ENCODE peak calls at places on chromosome 1, in eight cellular contexts. One of them, this sample, is unnamed.

GRCh38 chr1:178243119-178243518 is 149.2 kb downstream of the RASAL2 start:
- DNase-seq in fibroblast of lung: no peak
- DNase-seq in HCT116: no peak
- DNase-seq in brain microvascular endothelial cell: no peak
- DNase-seq in PC-9: no peak
- DNase-seq in NT2/D1: no peak
- DNase-seq in ovary: no peak
- DNase-seq in CD4-positive, alpha-beta T cell: no peak
- DNase-seq in this sample: no peak

GRCh38 chr1:155126494-155127104 is 1.1 kb upstream of the EFNA1 start:
- DNase-seq in brain microvascular endothelial cell: peak; percentile 38
- DNase-seq in PC-9: peak; percentile 63
- DNase-seq in fibroblast of lung: peak; percentile 45
- DNase-seq in ovary: peak; percentile 39
- DNase-seq in HCT116: no peak
- DNase-seq in CD4-positive, alpha-beta T cell: peak; percentile 9
- DNase-seq in NT2/D1: no peak
- DNase-seq in this sample: no peak

GRCh38 chr1:58392083-58392482 is 154.4 kb downstream of the OMA1 start:
- DNase-seq in NT2/D1: no peak
- DNase-seq in HCT116: no peak
- DNase-seq in fibroblast of lung: no peak
- DNase-seq in PC-9: no peak
- DNase-seq in ovary: no peak
- DNase-seq in brain microvascular endothelial cell: no peak
- DNase-seq in CD4-positive, alpha-beta T cell: no peak
- DNase-seq in this sample: no peak

GRCh38 chr1:182193908-182194550 is 132.5 kb upstream of the ZNF648 start:
- DNase-seq in fibroblast of lung: peak; percentile 39
- DNase-seq in HCT116: no peak
- DNase-seq in brain microvascular endothelial cell: no peak
- DNase-seq in CD4-positive, alpha-beta T cell: no peak
- DNase-seq in NT2/D1: no peak
- DNase-seq in PC-9: no peak
- DNase-seq in ovary: no peak
- DNase-seq in this sample: no peak

GRCh38 chr1:155079487-155080249 is 1.0 kb downstream of the EFNA3 start:
- DNase-seq in ovary: no peak
- DNase-seq in fibroblast of lung: no peak
- DNase-seq in brain microvascular endothelial cell: no peak
- DNase-seq in HCT116: no peak
- DNase-seq in NT2/D1: no peak
- DNase-seq in CD4-positive, alpha-beta T cell: no peak
- DNase-seq in PC-9: no peak
- DNase-seq in this sample: no peak

GRCh38 chr1:198443374-198444233 is 96.9 kb downstream of the ATP6V1G3 start:
- DNase-seq in NT2/D1: no peak
- DNase-seq in PC-9: peak; percentile 54
- DNase-seq in brain microvascular endothelial cell: peak; percentile 91
- DNase-seq in fibroblast of lung: peak; percentile 99
- DNase-seq in ovary: no peak
- DNase-seq in CD4-positive, alpha-beta T cell: no peak
- DNase-seq in HCT116: peak; percentile 98
- DNase-seq in this sample: no peak

GRCh38 chr1:54795841-54796468 is 5.2 kb downstream of the TTC22 start:
- DNase-seq in fibroblast of lung: no peak
- DNase-seq in NT2/D1: no peak
- DNase-seq in CD4-positive, alpha-beta T cell: no peak
- DNase-seq in ovary: no peak
- DNase-seq in PC-9: peak; percentile 49
- DNase-seq in HCT116: no peak
- DNase-seq in brain microvascular endothelial cell: no peak
- DNase-seq in this sample: no peak

GRCh38 chr1:236308827-236309226 is 27.1 kb upstream of the ERO1B start:
- DNase-seq in NT2/D1: no peak
- DNase-seq in CD4-positive, alpha-beta T cell: no peak
- DNase-seq in fibroblast of lung: no peak
- DNase-seq in PC-9: no peak
- DNase-seq in HCT116: no peak
- DNase-seq in ovary: no peak
- DNase-seq in brain microvascular endothelial cell: no peak
- DNase-seq in this sample: no peak

GRCh38 chr1:61641171-61641570 is 83.8 kb downstream of the TM2D1 start:
- DNase-seq in brain microvascular endothelial cell: no peak
- DNase-seq in CD4-positive, alpha-beta T cell: no peak
- DNase-seq in NT2/D1: no peak
- DNase-seq in PC-9: no peak
- DNase-seq in fibroblast of lung: no peak
- DNase-seq in ovary: no peak
- DNase-seq in HCT116: no peak
- DNase-seq in this sample: no peak

GRCh38 chr1:18020021-18020817 is 87.4 kb upstream of the IGSF21 start:
- DNase-seq in PC-9: no peak
- DNase-seq in brain microvascular endothelial cell: no peak
- DNase-seq in ovary: no peak
- DNase-seq in HCT116: no peak
- DNase-seq in fibroblast of lung: no peak
- DNase-seq in NT2/D1: no peak
- DNase-seq in CD4-positive, alpha-beta T cell: no peak
- DNase-seq in this sample: no peak

GRCh38 chr1:64986903-64987871 is 20.8 kb upstream of the JAK1 start:
- DNase-seq in brain microvascular endothelial cell: no peak
- DNase-seq in PC-9: no peak
- DNase-seq in ovary: no peak
- DNase-seq in HCT116: no peak
- DNase-seq in fibroblast of lung: no peak
- DNase-seq in NT2/D1: no peak
- DNase-seq in CD4-positive, alpha-beta T cell: no peak
- DNase-seq in this sample: no peak

DNA sequence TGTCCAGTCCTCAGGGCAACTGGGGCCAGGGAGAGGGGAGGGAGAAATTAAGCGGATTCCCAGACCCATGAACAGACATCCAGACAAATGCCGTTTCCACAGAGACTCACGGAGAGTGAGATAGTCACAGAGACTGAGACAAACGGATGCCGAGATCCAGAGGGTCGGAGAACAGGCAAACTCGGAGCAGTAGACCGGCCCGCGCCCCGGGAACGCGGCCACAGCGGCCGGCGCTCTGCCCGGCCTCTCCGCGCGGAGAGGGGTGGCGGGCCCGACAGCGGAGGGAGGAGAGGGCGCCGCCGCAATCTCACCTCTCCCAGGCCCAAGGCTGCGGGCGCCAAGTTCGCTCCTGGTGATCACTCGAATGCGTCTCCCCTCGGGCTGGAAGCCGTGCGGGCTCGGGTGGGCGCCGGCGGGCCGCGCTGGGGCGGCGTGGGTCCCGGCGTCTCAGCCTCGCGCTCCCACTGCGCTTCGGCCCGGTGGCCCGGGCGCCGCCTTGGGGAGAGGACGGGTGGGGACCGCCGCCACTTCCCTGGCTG is 796 bp upstream of the FOXD2 start:
- DNase-seq in HCT116: no peak
- DNase-seq in ovary: no peak
- DNase-seq in brain microvascular endothelial cell: peak; percentile 22
- DNase-seq in fibroblast of lung: no peak
- DNase-seq in CD4-positive, alpha-beta T cell: no peak
- DNase-seq in PC-9: no peak
- DNase-seq in NT2/D1: no peak
- DNase-seq in this sample: no peak
- H3K27me3 ChIP-seq in HCT116: no peaks in the 10 kb centered on the region
- H3K27me3 ChIP-seq in ovary: no peaks in the 10 kb centered on the region
- H3K27me3 ChIP-seq in brain microvascular endothelial cell: peaks cover 23% of the 10 kb centered on the region
- H3K27me3 ChIP-seq in fibroblast of lung: peaks cover 5% of the 10 kb centered on the region
- H3K27me3 ChIP-seq in CD4-positive, alpha-beta T cell: peaks cover 49% of the 10 kb centered on the region
- H3K27me3 ChIP-seq in PC-9: no peaks in the 10 kb centered on the region
- H3K27me3 ChIP-seq in NT2/D1: peaks cover 89% of the 10 kb centered on the region
- H3K27me3 ChIP-seq in this sample: peaks cover 89% of the 10 kb centered on the region

DNA sequence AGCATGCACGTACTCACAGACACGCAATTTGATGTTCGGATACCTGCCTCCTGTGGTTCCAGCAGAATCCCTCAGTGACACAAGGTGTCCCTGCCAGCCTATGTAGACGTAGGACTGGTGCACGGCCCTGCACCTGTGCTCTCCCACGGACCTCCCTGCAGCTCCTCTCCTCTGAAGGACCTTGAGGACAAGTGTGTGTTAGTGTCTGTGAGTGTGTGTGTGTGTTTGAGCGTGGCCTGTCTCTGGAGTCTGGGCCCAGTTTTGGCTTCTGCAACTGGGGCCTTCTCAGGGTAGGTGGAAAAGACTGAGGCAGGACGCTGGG is 22.5 kb upstream of the DMBX1 start:
- DNase-seq in HCT116: no peak
- DNase-seq in PC-9: no peak
- DNase-seq in fibroblast of lung: no peak
- DNase-seq in ovary: no peak
- DNase-seq in NT2/D1: no peak
- DNase-seq in CD4-positive, alpha-beta T cell: no peak
- DNase-seq in brain microvascular endothelial cell: no peak
- DNase-seq in this sample: no peak
- H3K27me3 ChIP-seq in HCT116: no peaks in the 10 kb centered on the region
- H3K27me3 ChIP-seq in PC-9: peaks cover 41% of the 10 kb centered on the region
- H3K27me3 ChIP-seq in fibroblast of lung: peaks cover 29% of the 10 kb centered on the region
- H3K27me3 ChIP-seq in ovary: no peaks in the 10 kb centered on the region
- H3K27me3 ChIP-seq in NT2/D1: peaks cover 97% of the 10 kb centered on the region
- H3K27me3 ChIP-seq in CD4-positive, alpha-beta T cell: peaks cover 49% of the 10 kb centered on the region
- H3K27me3 ChIP-seq in brain microvascular endothelial cell: peaks cover 47% of the 10 kb centered on the region
- H3K27me3 ChIP-seq in this sample: no peaks in the 10 kb centered on the region

GRCh38 chr1:39348278-39348677 is 143.2 kb upstream of the BMP8A start:
- DNase-seq in brain microvascular endothelial cell: no peak
- DNase-seq in PC-9: no peak
- DNase-seq in NT2/D1: no peak
- DNase-seq in ovary: no peak
- DNase-seq in CD4-positive, alpha-beta T cell: no peak
- DNase-seq in fibroblast of lung: no peak
- DNase-seq in HCT116: no peak
- DNase-seq in this sample: no peak

GRCh38 chr1:39342776-39343175 is 138.3 kb downstream of the MACF1 start:
- DNase-seq in ovary: no peak
- DNase-seq in NT2/D1: no peak
- DNase-seq in HCT116: no peak
- DNase-seq in fibroblast of lung: no peak
- DNase-seq in PC-9: no peak
- DNase-seq in brain microvascular endothelial cell: no peak
- DNase-seq in CD4-positive, alpha-beta T cell: no peak
- DNase-seq in this sample: no peak

GRCh38 chr1:39346876-39347275 is 142.4 kb downstream of the MACF1 start:
- DNase-seq in ovary: no peak
- DNase-seq in brain microvascular endothelial cell: no peak
- DNase-seq in NT2/D1: no peak
- DNase-seq in HCT116: no peak
- DNase-seq in PC-9: no peak
- DNase-seq in fibroblast of lung: no peak
- DNase-seq in CD4-positive, alpha-beta T cell: no peak
- DNase-seq in this sample: no peak
- H3K27me3 ChIP-seq in ovary: no peaks in the 10 kb centered on the region
- H3K27me3 ChIP-seq in brain microvascular endothelial cell: no peaks in the 10 kb centered on the region
- H3K27me3 ChIP-seq in NT2/D1: no peaks in the 10 kb centered on the region
- H3K27me3 ChIP-seq in HCT116: no peaks in the 10 kb centered on the region
- H3K27me3 ChIP-seq in PC-9: no peaks in the 10 kb centered on the region
- H3K27me3 ChIP-seq in fibroblast of lung: no peaks in the 10 kb centered on the region
- H3K27me3 ChIP-seq in CD4-positive, alpha-beta T cell: no peaks in the 10 kb centered on the region
- H3K27me3 ChIP-seq in this sample: no peaks in the 10 kb centered on the region

GRCh38 chr1:38778521-38778920 is 81.1 kb downstream of the RRAGC start:
- DNase-seq in ovary: no peak
- DNase-seq in fibroblast of lung: no peak
- DNase-seq in CD4-positive, alpha-beta T cell: no peak
- DNase-seq in PC-9: no peak
- DNase-seq in brain microvascular endothelial cell: no peak
- DNase-seq in HCT116: no peak
- DNase-seq in NT2/D1: no peak
- DNase-seq in this sample: no peak

GRCh38 chr1:38780133-38780532 is 79.4 kb downstream of the RRAGC start:
- DNase-seq in HCT116: no peak
- DNase-seq in NT2/D1: no peak
- DNase-seq in CD4-positive, alpha-beta T cell: no peak
- DNase-seq in PC-9: no peak
- DNase-seq in ovary: no peak
- DNase-seq in fibroblast of lung: no peak
- DNase-seq in brain microvascular endothelial cell: no peak
- DNase-seq in this sample: no peak

GRCh38 chr1:38777464-38777957 is 82.1 kb downstream of the RRAGC start:
- DNase-seq in HCT116: no peak
- DNase-seq in PC-9: no peak
- DNase-seq in ovary: no peak
- DNase-seq in NT2/D1: no peak
- DNase-seq in fibroblast of lung: no peak
- DNase-seq in brain microvascular endothelial cell: no peak
- DNase-seq in CD4-positive, alpha-beta T cell: no peak
- DNase-seq in this sample: no peak

GRCh38 chr1:38778051-38778450 is 81.5 kb downstream of the RRAGC start:
- DNase-seq in fibroblast of lung: no peak
- DNase-seq in brain microvascular endothelial cell: no peak
- DNase-seq in HCT116: no peak
- DNase-seq in PC-9: no peak
- DNase-seq in CD4-positive, alpha-beta T cell: no peak
- DNase-seq in ovary: no peak
- DNase-seq in NT2/D1: no peak
- DNase-seq in this sample: no peak

GRCh38 chr1:38779491-38779890 is 80.1 kb downstream of the RRAGC start:
- DNase-seq in CD4-positive, alpha-beta T cell: no peak
- DNase-seq in HCT116: no peak
- DNase-seq in ovary: no peak
- DNase-seq in fibroblast of lung: no peak
- DNase-seq in NT2/D1: no peak
- DNase-seq in brain microvascular endothelial cell: no peak
- DNase-seq in PC-9: no peak
- DNase-seq in this sample: no peak
- H3K27me3 ChIP-seq in CD4-positive, alpha-beta T cell: peaks cover 38% of the 10 kb centered on the region
- H3K27me3 ChIP-seq in HCT116: peaks cover 18% of the 10 kb centered on the region
- H3K27me3 ChIP-seq in ovary: no peaks in the 10 kb centered on the region
- H3K27me3 ChIP-seq in fibroblast of lung: peaks cover 12% of the 10 kb centered on the region
- H3K27me3 ChIP-seq in NT2/D1: peaks cover 12% of the 10 kb centered on the region
- H3K27me3 ChIP-seq in brain microvascular endothelial cell: peaks cover 18% of the 10 kb centered on the region
- H3K27me3 ChIP-seq in PC-9: peaks cover 97% of the 10 kb centered on the region
- H3K27me3 ChIP-seq in this sample: no peaks in the 10 kb centered on the region

DNA sequence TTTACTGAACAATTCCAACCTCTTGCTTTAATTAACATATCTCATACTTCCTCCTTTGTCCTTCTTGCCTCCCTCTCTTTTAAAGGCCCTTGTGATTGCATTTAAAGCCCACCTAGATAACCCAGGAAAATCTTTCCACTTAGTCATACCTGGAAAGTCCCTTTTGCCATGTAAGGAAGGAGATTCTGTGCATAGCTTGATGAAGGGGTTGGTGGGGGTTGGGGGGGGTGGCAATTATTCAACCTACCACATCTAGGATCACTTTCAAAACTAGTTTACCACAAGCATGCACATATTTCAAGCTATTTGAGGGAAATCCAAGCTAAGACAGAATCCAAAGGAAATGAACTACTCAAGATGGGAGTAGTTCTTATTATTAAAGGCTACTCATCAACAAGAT is 249.1 kb upstream of the PTBP2 start:
- DNase-seq in NT2/D1: no peak
- DNase-seq in HCT116: no peak
- DNase-seq in ovary: no peak
- DNase-seq in CD4-positive, alpha-beta T cell: no peak
- DNase-seq in PC-9: no peak
- DNase-seq in fibroblast of lung: peak; percentile 95
- DNase-seq in brain microvascular endothelial cell: peak; percentile 33
- DNase-seq in this sample: no peak
- H3K27me3 ChIP-seq in NT2/D1: peaks cover 70% of the 10 kb centered on the region
- H3K27me3 ChIP-seq in HCT116: no peaks in the 10 kb centered on the region
- H3K27me3 ChIP-seq in ovary: no peaks in the 10 kb centered on the region
- H3K27me3 ChIP-seq in CD4-positive, alpha-beta T cell: no peaks in the 10 kb centered on the region
- H3K27me3 ChIP-seq in PC-9: no peaks in the 10 kb centered on the region
- H3K27me3 ChIP-seq in fibroblast of lung: no peaks in the 10 kb centered on the region
- H3K27me3 ChIP-seq in brain microvascular endothelial cell: no peaks in the 10 kb centered on the region
- H3K27me3 ChIP-seq in this sample: no peaks in the 10 kb centered on the region